ENCODE peak calls at places on chromosomes 12 and 14, in five cellular contexts. F, Z, Y, W and U are unnamed samples.

GRCh38 chr12:68765696-68766095 is 19.7 kb downstream of the SLC35E3 start:
- DNase-seq in F (no peak), W (no peak), Y (no peak), Z (no peak), U (no peak)

GRCh38 chr14:72906316-72906715 is 12.4 kb upstream of the DPF3 start:
- DNase-seq in Y (no peak), Z (peak; percentile 93), W (no peak), F (no peak), U (no peak)

GRCh38 chr12:88247241-88247643 is 105.1 kb downstream of the TMTC3 start:
- DNase-seq in Y (no peak), F (no peak), W (no peak), Z (peak; percentile 92), U (no peak)

GRCh38 chr14:67674139-67674479 is 323 bp downstream of the VTI1B start:
- DNase-seq in Y (peak; percentile 64), Z (peak; percentile 32), W (peak; percentile 74), F (peak; percentile 87), U (peak; percentile 82)

GRCh38 chr14:71403673-71404072 is 496.4 kb downstream of the PCNX1 start:
- DNase-seq in W (no peak), Y (no peak), F (peak; percentile 47), Z (no peak), U (no peak)

GRCh38 chr12:92472198-92472597 is 230.6 kb upstream of the PLEKHG7 start:
- DNase-seq in Y (no peak), Z (peak; percentile 45), F (no peak), W (no peak), U (no peak)

GRCh38 chr12:123351349-123351748 is 13.3 kb downstream of the SBNO1 start:
- DNase-seq in W (no peak), F (no peak), Z (no peak), Y (no peak), U (no peak)

GRCh38 chr14:30988509-30988908 is 36.9 kb upstream of the AP4S1 start:
- DNase-seq in W (no peak), Y (no peak), Z (peak; percentile 54), F (no peak), U (no peak)

GRCh38 chr12:26863515-26863914 is 30.5 kb upstream of the ITPR2 start:
- DNase-seq in Y (no peak), Z (no peak), W (no peak), F (no peak), U (no peak)

GRCh38 chr14:91394105-91395081 is 23.2 kb downstream of the CCDC88C start:
- DNase-seq in F (no peak), W (no peak), Y (no peak), Z (no peak), U (no peak)

GRCh38 chr12:6960291-6961277 is 9.4 kb downstream of the PTPN6 start:
- DNase-seq in F (peak; percentile 38), W (no peak), Z (peak; percentile 16), Y (no peak), U (no peak)

GRCh38 chr12:6471992-6472366 is 1.5 kb upstream of the VAMP1 start:
- DNase-seq in Y (no peak), F (no peak), W (no peak), Z (no peak), U (no peak)

GRCh38 chr14:104192146-104192882 is 53.9 kb downstream of the KIF26A start:
- DNase-seq in Y (no peak), Z (no peak), F (no peak), W (no peak), U (no peak)

GRCh38 chr12:12551115-12551514 is 11.5 kb downstream of the DUSP16 start:
- DNase-seq in W (no peak), Z (no peak), Y (no peak), F (no peak), U (no peak)

GRCh38 chr12:64560395-64561301 is 49.6 kb upstream of the RASSF3 start:
- DNase-seq in W (no peak), Y (no peak), F (peak; percentile 41), Z (peak; percentile 95), U (peak; percentile 93)

GRCh38 chr12:26369588-26369987 is 174.2 kb downstream of the SSPN start:
- DNase-seq in W (no peak), Y (no peak), Z (peak; percentile 89), F (no peak), U (peak; percentile 78)

GRCh38 chr14:93946104-93946503 is 19.0 kb downstream of the FAM181A start:
- DNase-seq in F (no peak), Y (no peak), W (no peak), Z (peak; percentile 40), U (no peak)

GRCh38 chr14:95482967-95483842 is 33.2 kb downstream of the SYNE3 start:
- DNase-seq in Y (peak; percentile 84), F (no peak), Z (peak; percentile 93), W (peak; percentile 74), U (peak; percentile 82)

GRCh38 chr14:92819011-92819410 is 24.9 kb downstream of the GOLGA5 start:
- DNase-seq in Y (no peak), W (no peak), F (peak; percentile 42), Z (no peak), U (peak; percentile 78)

DNA sequence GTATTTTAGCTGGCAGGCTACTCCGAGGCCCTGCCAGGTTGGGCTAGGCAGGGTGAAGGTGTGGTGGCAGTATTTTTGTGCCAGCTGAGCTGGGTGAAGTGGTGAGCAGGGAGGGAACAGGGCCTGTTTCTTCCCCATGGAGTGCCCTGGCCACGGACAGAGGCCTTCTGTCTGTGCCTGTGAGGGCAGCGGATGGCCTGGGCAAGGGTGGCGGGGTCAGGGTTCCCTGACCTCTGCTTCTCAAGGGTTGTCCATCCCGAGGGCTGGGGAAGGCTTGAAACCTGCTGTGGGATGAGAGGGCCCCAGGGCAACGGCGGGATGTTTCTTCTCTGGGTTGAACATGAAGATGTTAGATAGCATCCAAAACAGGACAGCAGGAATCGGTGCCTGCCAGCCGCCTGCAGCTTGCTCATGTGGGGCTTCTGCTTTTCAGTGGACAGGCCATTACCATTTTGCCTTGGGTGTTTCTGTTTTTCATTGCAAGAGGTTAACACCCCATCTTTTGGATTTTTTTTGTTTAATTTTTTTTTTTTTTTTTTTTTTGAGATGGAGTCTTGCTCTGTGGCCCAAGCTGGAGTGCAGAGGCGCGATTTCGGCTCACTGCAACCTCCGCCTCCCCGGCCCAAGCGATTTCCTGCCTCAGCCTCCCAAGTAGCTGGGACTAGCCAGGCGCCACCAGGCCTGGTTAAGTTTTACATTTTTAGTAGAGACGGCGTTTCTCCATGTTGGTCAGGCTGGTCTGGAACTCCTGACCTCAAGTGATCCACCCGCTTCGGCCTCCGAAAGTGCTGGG is 3.3 kb downstream of the MTA1 start:
- DNase-seq in F (peak; percentile 90), Y (no peak), Z (no peak), W (no peak), U (no peak)
- H3K27ac ChIP-seq in F (no peak overlapping the region), Y (no peak overlapping the region), Z (no peak overlapping the region), W (no peak overlapping the region), U (no peak overlapping the region)

GRCh38 chr12:120168337-120168736 is 26.2 kb downstream of the GCN1 start:
- DNase-seq in Z (no peak), Y (no peak), W (no peak), F (no peak), U (no peak)
- H3K36me3 ChIP-seq in Z (peaks cover 49% of the 10 kb centered on the region), Y (no peaks in the 10 kb centered on the region), W (peaks cover 93% of the 10 kb centered on the region), F (peaks cover 44% of the 10 kb centered on the region), U (peaks cover 28% of the 10 kb centered on the region)

GRCh38 chr12:50025187-50026059 is at the start of gene RACGAP1:
- DNase-seq in Z (peak; percentile 91), Y (peak; percentile 92), W (peak; percentile 90), F (peak; percentile 96), U (peak; percentile 100)
- H3K27ac ChIP-seq in Z (peak within 1 kb of the TSS; percentile 65), Y (no peak within 1 kb of the TSS), W (no peak within 1 kb of the TSS), F (peak within 1 kb of the TSS; percentile 40), U (peak within 1 kb of the TSS; percentile 91)

GRCh38 chr12:120101182-120101581 is 15.4 kb downstream of the RAB35 start:
- DNase-seq in Y (no peak), F (peak; percentile 80), W (no peak), Z (no peak), U (no peak)

GRCh38 chr12:120102189-120103043 is 14.1 kb downstream of the RAB35 start:
- DNase-seq in F (no peak), Z (no peak), Y (no peak), W (no peak), U (no peak)

GRCh38 chr12:120100630-120101029 is 15.9 kb downstream of the RAB35 start:
- DNase-seq in F (peak; percentile 86), W (peak; percentile 78), Y (peak; percentile 77), Z (no peak), U (no peak)

GRCh38 chr12:120103044-120103338 is 13.6 kb downstream of the RAB35 start:
- DNase-seq in Z (no peak), Y (no peak), W (no peak), F (no peak), U (no peak)

GRCh38 chr12:120101617-120102016 is 14.9 kb downstream of the RAB35 start:
- DNase-seq in F (no peak), Z (no peak), W (no peak), Y (no peak), U (no peak)
- H3K36me3 ChIP-seq in F (no peaks in the 10 kb centered on the region), Z (peaks cover 14% of the 10 kb centered on the region), W (peaks cover 79% of the 10 kb centered on the region), Y (no peaks in the 10 kb centered on the region), U (peaks cover 5% of the 10 kb centered on the region)

GRCh38 chr12:50563434-50563787 is 58.6 kb downstream of the DIP2B start:
- DNase-seq in F (no peak), W (no peak), Y (no peak), Z (no peak), U (no peak)

GRCh38 chr12:50566066-50566465 is 61.3 kb downstream of the DIP2B start:
- DNase-seq in F (no peak), Y (no peak), Z (no peak), W (no peak), U (no peak)

GRCh38 chr12:50564240-50564947 is 59.6 kb downstream of the DIP2B start:
- DNase-seq in Y (no peak), F (no peak), Z (no peak), W (no peak), U (no peak)

GRCh38 chr12:50562485-50563433 is 58.0 kb downstream of the DIP2B start:
- DNase-seq in F (no peak), W (no peak), Y (no peak), Z (no peak), U (no peak)

DNA sequence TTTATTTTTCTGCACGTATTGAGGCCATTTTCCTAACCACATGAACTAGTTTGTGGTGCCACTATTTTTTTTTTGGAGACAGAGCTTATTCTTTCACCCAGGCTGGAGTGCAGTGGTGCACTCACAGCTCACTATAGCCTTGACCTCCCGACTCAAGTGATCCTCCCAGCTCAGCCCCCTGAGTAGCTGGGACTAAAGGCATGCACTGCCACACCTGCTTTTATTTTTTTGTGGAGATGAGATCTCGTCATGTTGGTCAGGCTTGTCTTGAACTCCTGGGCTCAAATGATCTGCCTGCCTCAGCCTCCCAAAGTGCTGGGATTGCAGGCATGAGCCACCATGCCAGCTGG is 60.1 kb downstream of the DIP2B start:
- DNase-seq in W (no peak), Y (no peak), Z (no peak), F (no peak), U (no peak)
- H3K27ac ChIP-seq in W (no peak overlapping the region), Y (no peak overlapping the region), Z (no peak overlapping the region), F (no peak overlapping the region), U (no peak overlapping the region)

GRCh38 chr12:24839268-24839791 is 109.6 kb downstream of the BCAT1 start:
- DNase-seq in W (no peak), Y (no peak), F (no peak), Z (peak; percentile 78), U (no peak)
- H3K36me3 ChIP-seq in W (no peaks in the 10 kb centered on the region), Y (no peaks in the 10 kb centered on the region), F (peaks cover 56% of the 10 kb centered on the region), Z (peaks cover 11% of the 10 kb centered on the region), U (peaks cover 87% of the 10 kb centered on the region)

DNA sequence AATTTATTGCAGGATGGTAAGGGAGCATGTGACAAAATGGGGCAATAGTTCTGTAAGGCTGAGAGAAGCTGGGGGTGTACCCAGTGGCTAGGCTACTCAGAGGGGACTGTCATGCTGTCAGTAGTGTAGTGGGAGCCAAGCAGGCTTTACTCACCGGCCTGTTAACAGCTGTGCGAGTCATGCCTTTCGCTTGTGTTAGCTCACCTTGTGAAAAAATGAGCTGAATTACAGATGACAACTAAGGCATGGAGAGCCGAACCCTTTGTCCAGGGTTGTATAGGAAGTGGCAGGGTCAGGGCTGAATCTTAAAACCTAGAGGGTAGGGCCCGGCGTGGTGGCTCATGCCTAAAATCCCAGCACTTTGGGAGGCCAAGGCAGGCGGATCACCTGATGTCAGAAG is 37.9 kb downstream of the SH2B3 start:
- DNase-seq in W (no peak), Z (no peak), F (no peak), Y (no peak), U (no peak)
- H3K27ac ChIP-seq in W (no peak overlapping the region), Z (peak overlapping the region; percentile 10), F (peak overlapping the region; percentile 42), Y (no peak overlapping the region), U (no peak overlapping the region)